ENCODE peak calls at places on chromosomes 4 and X, in six cellular contexts. One of them, this sample, is unnamed.

GRCh38 chrX:136745215-136746173 is 35.2 kb downstream of the ARHGEF6 start:
- DNase-seq in OCI-LY7: no peak
- DNase-seq in D721Med: no peak
- DNase-seq in stimulated activated CD4-positive, alpha-beta T cell treated with anti-CD3 and anti-CD28 coated beads, Interleukin-15, amount 100 ng/mL, for 1 hour: no peak
- DNase-seq in activated CD4-positive, alpha-beta T cell treated with anti-CD3 and anti-CD28 coated beads, Interleukin-2, amount 10 ng/mL, durations not matched to agents 7 days and 5 days: no peak
- DNase-seq in NB4: peak
- DNase-seq in this sample: no peak

GRCh38 chr4:154744341-154744948 is 645 bp downstream of the LRAT start:
- DNase-seq in D721Med: no peak
- DNase-seq in NB4: no peak
- DNase-seq in OCI-LY7: no peak
- DNase-seq in activated CD4-positive, alpha-beta T cell treated with anti-CD3 and anti-CD28 coated beads, Interleukin-2, amount 10 ng/mL, durations not matched to agents 7 days and 5 days: no peak
- DNase-seq in stimulated activated CD4-positive, alpha-beta T cell treated with anti-CD3 and anti-CD28 coated beads, Interleukin-15, amount 100 ng/mL, for 1 hour: no peak
- DNase-seq in this sample: no peak

GRCh38 chr4:7377223-7377865 is 57.4 kb downstream of the PSAPL1 start:
- DNase-seq in NB4: no peak
- DNase-seq in stimulated activated CD4-positive, alpha-beta T cell treated with anti-CD3 and anti-CD28 coated beads, Interleukin-15, amount 100 ng/mL, for 1 hour: no peak
- DNase-seq in D721Med: no peak
- DNase-seq in OCI-LY7: no peak
- DNase-seq in activated CD4-positive, alpha-beta T cell treated with anti-CD3 and anti-CD28 coated beads, Interleukin-2, amount 10 ng/mL, durations not matched to agents 7 days and 5 days: no peak
- DNase-seq in this sample: no peak

GRCh38 chr4:102247041-102247440 is 98.2 kb downstream of the SLC39A8 start:
- DNase-seq in D721Med: no peak
- DNase-seq in OCI-LY7: no peak
- DNase-seq in activated CD4-positive, alpha-beta T cell treated with anti-CD3 and anti-CD28 coated beads, Interleukin-2, amount 10 ng/mL, durations not matched to agents 7 days and 5 days: no peak
- DNase-seq in NB4: no peak
- DNase-seq in stimulated activated CD4-positive, alpha-beta T cell treated with anti-CD3 and anti-CD28 coated beads, Interleukin-15, amount 100 ng/mL, for 1 hour: no peak
- DNase-seq in this sample: peak

GRCh38 chrX:127459784-127460183 is 592.4 kb downstream of the ACTRT1 start:
- DNase-seq in stimulated activated CD4-positive, alpha-beta T cell treated with anti-CD3 and anti-CD28 coated beads, Interleukin-15, amount 100 ng/mL, for 1 hour: no peak
- DNase-seq in D721Med: no peak
- DNase-seq in OCI-LY7: no peak
- DNase-seq in activated CD4-positive, alpha-beta T cell treated with anti-CD3 and anti-CD28 coated beads, Interleukin-2, amount 10 ng/mL, durations not matched to agents 7 days and 5 days: no peak
- DNase-seq in NB4: peak
- DNase-seq in this sample: no peak

GRCh38 chrX:7219153-7219705 is 71.3 kb upstream of the PUDP start:
- DNase-seq in stimulated activated CD4-positive, alpha-beta T cell treated with anti-CD3 and anti-CD28 coated beads, Interleukin-15, amount 100 ng/mL, for 1 hour: no peak
- DNase-seq in NB4: no peak
- DNase-seq in D721Med: no peak
- DNase-seq in OCI-LY7: peak
- DNase-seq in activated CD4-positive, alpha-beta T cell treated with anti-CD3 and anti-CD28 coated beads, Interleukin-2, amount 10 ng/mL, durations not matched to agents 7 days and 5 days: no peak
- DNase-seq in this sample: no peak

GRCh38 chr4:143185253-143186107 is 763 bp downstream of the USP38 start:
- DNase-seq in activated CD4-positive, alpha-beta T cell treated with anti-CD3 and anti-CD28 coated beads, Interleukin-2, amount 10 ng/mL, durations not matched to agents 7 days and 5 days: peak
- DNase-seq in NB4: peak
- DNase-seq in stimulated activated CD4-positive, alpha-beta T cell treated with anti-CD3 and anti-CD28 coated beads, Interleukin-15, amount 100 ng/mL, for 1 hour: no peak
- DNase-seq in D721Med: no peak
- DNase-seq in OCI-LY7: peak
- DNase-seq in this sample: peak

GRCh38 chr4:122831515-122832196 is 5.0 kb downstream of the FGF2 start:
- DNase-seq in NB4: no peak
- DNase-seq in stimulated activated CD4-positive, alpha-beta T cell treated with anti-CD3 and anti-CD28 coated beads, Interleukin-15, amount 100 ng/mL, for 1 hour: no peak
- DNase-seq in activated CD4-positive, alpha-beta T cell treated with anti-CD3 and anti-CD28 coated beads, Interleukin-2, amount 10 ng/mL, durations not matched to agents 7 days and 5 days: no peak
- DNase-seq in D721Med: no peak
- DNase-seq in OCI-LY7: no peak
- DNase-seq in this sample: peak

GRCh38 chr4:69888336-69888735 is 28.4 kb upstream of the SULT1E1 start:
- DNase-seq in NB4: no peak
- DNase-seq in stimulated activated CD4-positive, alpha-beta T cell treated with anti-CD3 and anti-CD28 coated beads, Interleukin-15, amount 100 ng/mL, for 1 hour: no peak
- DNase-seq in D721Med: no peak
- DNase-seq in activated CD4-positive, alpha-beta T cell treated with anti-CD3 and anti-CD28 coated beads, Interleukin-2, amount 10 ng/mL, durations not matched to agents 7 days and 5 days: no peak
- DNase-seq in OCI-LY7: no peak
- DNase-seq in this sample: no peak

GRCh38 chrX:110081740-110082139 is 78.8 kb downstream of the TMEM164 start:
- DNase-seq in stimulated activated CD4-positive, alpha-beta T cell treated with anti-CD3 and anti-CD28 coated beads, Interleukin-15, amount 100 ng/mL, for 1 hour: no peak
- DNase-seq in OCI-LY7: no peak
- DNase-seq in NB4: no peak
- DNase-seq in D721Med: no peak
- DNase-seq in activated CD4-positive, alpha-beta T cell treated with anti-CD3 and anti-CD28 coated beads, Interleukin-2, amount 10 ng/mL, durations not matched to agents 7 days and 5 days: no peak
- DNase-seq in this sample: peak

GRCh38 chr4:153013202-153013988 is 77.3 kb downstream of the FHDC1 start:
- DNase-seq in activated CD4-positive, alpha-beta T cell treated with anti-CD3 and anti-CD28 coated beads, Interleukin-2, amount 10 ng/mL, durations not matched to agents 7 days and 5 days: no peak
- DNase-seq in NB4: no peak
- DNase-seq in D721Med: no peak
- DNase-seq in OCI-LY7: no peak
- DNase-seq in stimulated activated CD4-positive, alpha-beta T cell treated with anti-CD3 and anti-CD28 coated beads, Interleukin-15, amount 100 ng/mL, for 1 hour: no peak
- DNase-seq in this sample: no peak

GRCh38 chr4:53365121-53365485 is 758 bp downstream of the SCFD2 start:
- DNase-seq in D721Med: no peak
- DNase-seq in stimulated activated CD4-positive, alpha-beta T cell treated with anti-CD3 and anti-CD28 coated beads, Interleukin-15, amount 100 ng/mL, for 1 hour: no peak
- DNase-seq in activated CD4-positive, alpha-beta T cell treated with anti-CD3 and anti-CD28 coated beads, Interleukin-2, amount 10 ng/mL, durations not matched to agents 7 days and 5 days: peak
- DNase-seq in OCI-LY7: peak
- DNase-seq in NB4: peak
- DNase-seq in this sample: peak

GRCh38 chr4:75821966-75822365 is 80.3 kb downstream of the PPEF2 start:
- DNase-seq in NB4: no peak
- DNase-seq in D721Med: no peak
- DNase-seq in stimulated activated CD4-positive, alpha-beta T cell treated with anti-CD3 and anti-CD28 coated beads, Interleukin-15, amount 100 ng/mL, for 1 hour: no peak
- DNase-seq in activated CD4-positive, alpha-beta T cell treated with anti-CD3 and anti-CD28 coated beads, Interleukin-2, amount 10 ng/mL, durations not matched to agents 7 days and 5 days: no peak
- DNase-seq in OCI-LY7: no peak
- DNase-seq in this sample: peak

GRCh38 chr4:82398263-82398662 is 24.5 kb upstream of the HNRNPD start:
- DNase-seq in D721Med: no peak
- DNase-seq in activated CD4-positive, alpha-beta T cell treated with anti-CD3 and anti-CD28 coated beads, Interleukin-2, amount 10 ng/mL, durations not matched to agents 7 days and 5 days: no peak
- DNase-seq in NB4: no peak
- DNase-seq in OCI-LY7: no peak
- DNase-seq in stimulated activated CD4-positive, alpha-beta T cell treated with anti-CD3 and anti-CD28 coated beads, Interleukin-15, amount 100 ng/mL, for 1 hour: no peak
- DNase-seq in this sample: no peak

GRCh38 chr4:25637581-25638220 is 17.9 kb upstream of the SLC34A2 start:
- DNase-seq in NB4: no peak
- DNase-seq in OCI-LY7: no peak
- DNase-seq in stimulated activated CD4-positive, alpha-beta T cell treated with anti-CD3 and anti-CD28 coated beads, Interleukin-15, amount 100 ng/mL, for 1 hour: no peak
- DNase-seq in D721Med: no peak
- DNase-seq in activated CD4-positive, alpha-beta T cell treated with anti-CD3 and anti-CD28 coated beads, Interleukin-2, amount 10 ng/mL, durations not matched to agents 7 days and 5 days: no peak
- DNase-seq in this sample: no peak

GRCh38 chr4:53586121-53586816 is 5.0 kb downstream of the LNX1 start:
- DNase-seq in NB4: no peak
- DNase-seq in activated CD4-positive, alpha-beta T cell treated with anti-CD3 and anti-CD28 coated beads, Interleukin-2, amount 10 ng/mL, durations not matched to agents 7 days and 5 days: no peak
- DNase-seq in OCI-LY7: no peak
- DNase-seq in D721Med: no peak
- DNase-seq in stimulated activated CD4-positive, alpha-beta T cell treated with anti-CD3 and anti-CD28 coated beads, Interleukin-15, amount 100 ng/mL, for 1 hour: no peak
- DNase-seq in this sample: peak

GRCh38 chr4:142350886-142351285 is 495.2 kb downstream of the INPP4B start:
- DNase-seq in activated CD4-positive, alpha-beta T cell treated with anti-CD3 and anti-CD28 coated beads, Interleukin-2, amount 10 ng/mL, durations not matched to agents 7 days and 5 days: no peak
- DNase-seq in stimulated activated CD4-positive, alpha-beta T cell treated with anti-CD3 and anti-CD28 coated beads, Interleukin-15, amount 100 ng/mL, for 1 hour: no peak
- DNase-seq in NB4: no peak
- DNase-seq in OCI-LY7: no peak
- DNase-seq in D721Med: no peak
- DNase-seq in this sample: no peak

GRCh38 chr4:166092797-166093196 is 219.8 kb downstream of the TLL1 start:
- DNase-seq in NB4: no peak
- DNase-seq in D721Med: no peak
- DNase-seq in OCI-LY7: no peak
- DNase-seq in activated CD4-positive, alpha-beta T cell treated with anti-CD3 and anti-CD28 coated beads, Interleukin-2, amount 10 ng/mL, durations not matched to agents 7 days and 5 days: no peak
- DNase-seq in stimulated activated CD4-positive, alpha-beta T cell treated with anti-CD3 and anti-CD28 coated beads, Interleukin-15, amount 100 ng/mL, for 1 hour: no peak
- DNase-seq in this sample: no peak

GRCh38 chrX:38804481-38805293 is 3.4 kb downstream of the MID1IP1 start:
- DNase-seq in D721Med: no peak
- DNase-seq in NB4: peak
- DNase-seq in stimulated activated CD4-positive, alpha-beta T cell treated with anti-CD3 and anti-CD28 coated beads, Interleukin-15, amount 100 ng/mL, for 1 hour: no peak
- DNase-seq in OCI-LY7: peak
- DNase-seq in activated CD4-positive, alpha-beta T cell treated with anti-CD3 and anti-CD28 coated beads, Interleukin-2, amount 10 ng/mL, durations not matched to agents 7 days and 5 days: peak
- DNase-seq in this sample: peak

GRCh38 chr4:87141428-87141827 is 79.0 kb downstream of the KLHL8 start:
- DNase-seq in NB4: no peak
- DNase-seq in D721Med: no peak
- DNase-seq in activated CD4-positive, alpha-beta T cell treated with anti-CD3 and anti-CD28 coated beads, Interleukin-2, amount 10 ng/mL, durations not matched to agents 7 days and 5 days: no peak
- DNase-seq in stimulated activated CD4-positive, alpha-beta T cell treated with anti-CD3 and anti-CD28 coated beads, Interleukin-15, amount 100 ng/mL, for 1 hour: no peak
- DNase-seq in OCI-LY7: no peak
- DNase-seq in this sample: no peak

GRCh38 chr4:83392562-83392961 is 57.9 kb upstream of the HPSE start:
- DNase-seq in activated CD4-positive, alpha-beta T cell treated with anti-CD3 and anti-CD28 coated beads, Interleukin-2, amount 10 ng/mL, durations not matched to agents 7 days and 5 days: no peak
- DNase-seq in OCI-LY7: no peak
- DNase-seq in NB4: no peak
- DNase-seq in D721Med: no peak
- DNase-seq in stimulated activated CD4-positive, alpha-beta T cell treated with anti-CD3 and anti-CD28 coated beads, Interleukin-15, amount 100 ng/mL, for 1 hour: no peak
- DNase-seq in this sample: no peak

GRCh38 chr4:47312170-47312569 is 151.3 kb downstream of the COMMD8 start:
- DNase-seq in D721Med: no peak
- DNase-seq in stimulated activated CD4-positive, alpha-beta T cell treated with anti-CD3 and anti-CD28 coated beads, Interleukin-15, amount 100 ng/mL, for 1 hour: no peak
- DNase-seq in OCI-LY7: no peak
- DNase-seq in NB4: no peak
- DNase-seq in activated CD4-positive, alpha-beta T cell treated with anti-CD3 and anti-CD28 coated beads, Interleukin-2, amount 10 ng/mL, durations not matched to agents 7 days and 5 days: no peak
- DNase-seq in this sample: no peak

GRCh38 chr4:14254252-14254651 is 626.7 kb upstream of the BOD1L1 start:
- DNase-seq in OCI-LY7: peak
- DNase-seq in activated CD4-positive, alpha-beta T cell treated with anti-CD3 and anti-CD28 coated beads, Interleukin-2, amount 10 ng/mL, durations not matched to agents 7 days and 5 days: no peak
- DNase-seq in stimulated activated CD4-positive, alpha-beta T cell treated with anti-CD3 and anti-CD28 coated beads, Interleukin-15, amount 100 ng/mL, for 1 hour: no peak
- DNase-seq in D721Med: no peak
- DNase-seq in NB4: peak
- DNase-seq in this sample: peak

GRCh38 chrX:120446503-120446902 is 22.6 kb downstream of the LAMP2 start:
- DNase-seq in OCI-LY7: no peak
- DNase-seq in stimulated activated CD4-positive, alpha-beta T cell treated with anti-CD3 and anti-CD28 coated beads, Interleukin-15, amount 100 ng/mL, for 1 hour: no peak
- DNase-seq in NB4: no peak
- DNase-seq in activated CD4-positive, alpha-beta T cell treated with anti-CD3 and anti-CD28 coated beads, Interleukin-2, amount 10 ng/mL, durations not matched to agents 7 days and 5 days: no peak
- DNase-seq in D721Med: no peak
- DNase-seq in this sample: peak

GRCh38 chr4:133150643-133151300 is 1.7 kb downstream of the PCDH10 start:
- DNase-seq in OCI-LY7: no peak
- DNase-seq in activated CD4-positive, alpha-beta T cell treated with anti-CD3 and anti-CD28 coated beads, Interleukin-2, amount 10 ng/mL, durations not matched to agents 7 days and 5 days: no peak
- DNase-seq in stimulated activated CD4-positive, alpha-beta T cell treated with anti-CD3 and anti-CD28 coated beads, Interleukin-15, amount 100 ng/mL, for 1 hour: no peak
- DNase-seq in D721Med: no peak
- DNase-seq in NB4: no peak
- DNase-seq in this sample: no peak

GRCh38 chrX:150897371-150898319 is 823 bp downstream of the CD99L2 start:
- DNase-seq in OCI-LY7: peak
- DNase-seq in NB4: peak
- DNase-seq in activated CD4-positive, alpha-beta T cell treated with anti-CD3 and anti-CD28 coated beads, Interleukin-2, amount 10 ng/mL, durations not matched to agents 7 days and 5 days: peak
- DNase-seq in D721Med: no peak
- DNase-seq in stimulated activated CD4-positive, alpha-beta T cell treated with anti-CD3 and anti-CD28 coated beads, Interleukin-15, amount 100 ng/mL, for 1 hour: no peak
- DNase-seq in this sample: no peak